ENCODE peak calls at places on chromosomes 2 and 18, in eight cellular contexts. One of them, this sample, is unnamed. For H3K36me3, the result is how much of the 10 kb centered on the place peaks cover.

GRCh38 chr2:10423400-10423774 is 24.7 kb downstream of the ODC1 start:
- DNase-seq in tibial nerve: no peak
- DNase-seq in prostate gland: no peak
- DNase-seq in uterus: no peak
- DNase-seq in mesendoderm: no peak
- DNase-seq in hepatocyte: no peak
- DNase-seq in lower lobe of right lung: no peak
- DNase-seq in GM23248: no peak
- DNase-seq in this sample: no peak

GRCh38 chr2:25309402-25309801 is 32.3 kb downstream of the DNMT3A start:
- DNase-seq in tibial nerve: no peak
- DNase-seq in prostate gland: no peak
- DNase-seq in uterus: no peak
- DNase-seq in mesendoderm: peak
- DNase-seq in hepatocyte: peak
- DNase-seq in lower lobe of right lung: no peak
- DNase-seq in GM23248: peak
- DNase-seq in this sample: no peak

GRCh38 chr2:236597629-236598028 is 28.0 kb downstream of the ACKR3 start:
- DNase-seq in tibial nerve: no peak
- DNase-seq in prostate gland: no peak
- DNase-seq in uterus: no peak
- DNase-seq in mesendoderm: no peak
- DNase-seq in hepatocyte: no peak
- DNase-seq in lower lobe of right lung: no peak
- DNase-seq in GM23248: no peak
- DNase-seq in this sample: peak

GRCh38 chr18:56606623-56607022 is 31.8 kb downstream of the TXNL1 start:
- DNase-seq in tibial nerve: no peak
- DNase-seq in prostate gland: no peak
- DNase-seq in uterus: no peak
- DNase-seq in mesendoderm: no peak
- DNase-seq in hepatocyte: no peak
- DNase-seq in lower lobe of right lung: no peak
- DNase-seq in GM23248: no peak
- DNase-seq in this sample: no peak

GRCh38 chr18:56298935-56299334 is 339.5 kb downstream of the TXNL1 start:
- DNase-seq in tibial nerve: no peak
- DNase-seq in prostate gland: no peak
- DNase-seq in uterus: no peak
- DNase-seq in mesendoderm: peak
- DNase-seq in hepatocyte: peak
- DNase-seq in lower lobe of right lung: no peak
- DNase-seq in GM23248: peak
- DNase-seq in this sample: no peak

GRCh38 chr18:72089432-72089831 is 454.7 kb downstream of the CBLN2 start:
- DNase-seq in tibial nerve: no peak
- DNase-seq in prostate gland: no peak
- DNase-seq in uterus: no peak
- DNase-seq in mesendoderm: no peak
- DNase-seq in hepatocyte: no peak
- DNase-seq in lower lobe of right lung: no peak
- DNase-seq in GM23248: no peak
- DNase-seq in this sample: no peak

GRCh38 chr2:237287874-237288273 is 126.1 kb downstream of the COL6A3 start:
- DNase-seq in tibial nerve: no peak
- DNase-seq in prostate gland: no peak
- DNase-seq in uterus: no peak
- DNase-seq in mesendoderm: no peak
- DNase-seq in hepatocyte: no peak
- DNase-seq in lower lobe of right lung: no peak
- DNase-seq in GM23248: no peak
- DNase-seq in this sample: no peak

GRCh38 chr2:235573331-235574221 is 79.7 kb downstream of the AGAP1 start:
- DNase-seq in tibial nerve: no peak
- DNase-seq in prostate gland: no peak
- DNase-seq in uterus: no peak
- DNase-seq in mesendoderm: no peak
- DNase-seq in hepatocyte: no peak
- DNase-seq in lower lobe of right lung: no peak
- DNase-seq in GM23248: no peak
- DNase-seq in this sample: no peak

GRCh38 chr2:17605691-17606090 is 65.2 kb downstream of the VSNL1 start:
- DNase-seq in tibial nerve: no peak
- DNase-seq in prostate gland: no peak
- DNase-seq in uterus: no peak
- DNase-seq in mesendoderm: no peak
- DNase-seq in hepatocyte: no peak
- DNase-seq in lower lobe of right lung: no peak
- DNase-seq in GM23248: no peak
- DNase-seq in this sample: no peak

GRCh38 chr2:239392072-239392357 is 8.8 kb downstream of the HDAC4 start:
- DNase-seq in tibial nerve: peak
- DNase-seq in prostate gland: no peak
- DNase-seq in uterus: no peak
- DNase-seq in mesendoderm: no peak
- DNase-seq in hepatocyte: no peak
- DNase-seq in lower lobe of right lung: no peak
- DNase-seq in GM23248: no peak
- DNase-seq in this sample: no peak

GRCh38 chr18:5729983-5730699 is 165.2 kb downstream of the TMEM200C start:
- DNase-seq in tibial nerve: peak
- DNase-seq in prostate gland: no peak
- DNase-seq in uterus: no peak
- DNase-seq in mesendoderm: no peak
- DNase-seq in hepatocyte: no peak
- DNase-seq in lower lobe of right lung: no peak
- DNase-seq in GM23248: no peak
- DNase-seq in this sample: no peak

GRCh38 chr2:191218292-191218898 is 26.8 kb upstream of the MYO1B start:
- DNase-seq in tibial nerve: no peak
- DNase-seq in prostate gland: no peak
- DNase-seq in uterus: no peak
- DNase-seq in mesendoderm: peak
- DNase-seq in hepatocyte: peak
- DNase-seq in lower lobe of right lung: no peak
- DNase-seq in GM23248: peak
- DNase-seq in this sample: peak

GRCh38 chr2:85539361-85540130 is 578 bp downstream of the MAT2A start:
- DNase-seq in tibial nerve: peak
- DNase-seq in prostate gland: peak
- DNase-seq in uterus: peak
- DNase-seq in mesendoderm: peak
- DNase-seq in hepatocyte: peak
- DNase-seq in lower lobe of right lung: peak
- DNase-seq in GM23248: peak
- DNase-seq in this sample: peak

GRCh38 chr2:121376851-121377250 is 91.8 kb upstream of the TFCP2L1 start:
- DNase-seq in tibial nerve: no peak
- DNase-seq in prostate gland: no peak
- DNase-seq in uterus: no peak
- DNase-seq in mesendoderm: no peak
- DNase-seq in hepatocyte: no peak
- DNase-seq in lower lobe of right lung: no peak
- DNase-seq in GM23248: peak
- DNase-seq in this sample: no peak

GRCh38 chr2:1395009-1395408 is 18.3 kb upstream of the TPO start:
- DNase-seq in tibial nerve: no peak
- DNase-seq in prostate gland: no peak
- DNase-seq in uterus: no peak
- DNase-seq in mesendoderm: no peak
- DNase-seq in hepatocyte: no peak
- DNase-seq in lower lobe of right lung: no peak
- DNase-seq in GM23248: no peak
- DNase-seq in this sample: no peak

GRCh38 chr2:19560785-19561184 is 202.4 kb upstream of the OSR1 start:
- DNase-seq in tibial nerve: no peak
- DNase-seq in prostate gland: no peak
- DNase-seq in uterus: no peak
- DNase-seq in mesendoderm: no peak
- DNase-seq in hepatocyte: no peak
- DNase-seq in lower lobe of right lung: no peak
- DNase-seq in GM23248: no peak
- DNase-seq in this sample: no peak

GRCh38 chr2:27291865-27292264 is 9.6 kb downstream of the TRIM54 start:
- DNase-seq in tibial nerve: no peak
- DNase-seq in prostate gland: no peak
- DNase-seq in uterus: no peak
- DNase-seq in mesendoderm: peak
- DNase-seq in hepatocyte: no peak
- DNase-seq in lower lobe of right lung: no peak
- DNase-seq in GM23248: no peak
- DNase-seq in this sample: no peak

GRCh38 chr2:240713071-240713927 is 21.6 kb downstream of the AQP12A start:
- DNase-seq in tibial nerve: no peak
- DNase-seq in prostate gland: no peak
- DNase-seq in uterus: no peak
- DNase-seq in mesendoderm: no peak
- DNase-seq in hepatocyte: no peak
- DNase-seq in lower lobe of right lung: no peak
- DNase-seq in GM23248: no peak
- DNase-seq in this sample: no peak

GRCh38 chr2:166163775-166164174 is 36.0 kb upstream of the SCN1A start:
- DNase-seq in tibial nerve: no peak
- DNase-seq in prostate gland: no peak
- DNase-seq in uterus: no peak
- DNase-seq in mesendoderm: no peak
- DNase-seq in hepatocyte: no peak
- DNase-seq in lower lobe of right lung: no peak
- DNase-seq in GM23248: no peak
- DNase-seq in this sample: no peak

GRCh38 chr2:174602741-174603140 is 5.1 kb upstream of the WIPF1 start:
- DNase-seq in tibial nerve: no peak
- DNase-seq in prostate gland: no peak
- DNase-seq in uterus: no peak
- DNase-seq in mesendoderm: no peak
- DNase-seq in hepatocyte: no peak
- DNase-seq in lower lobe of right lung: no peak
- DNase-seq in GM23248: peak
- DNase-seq in this sample: no peak

GRCh38 chr2:136135462-136135861 is 17.5 kb upstream of the CXCR4 start:
- DNase-seq in tibial nerve: no peak
- DNase-seq in prostate gland: no peak
- DNase-seq in uterus: no peak
- DNase-seq in mesendoderm: no peak
- DNase-seq in hepatocyte: no peak
- DNase-seq in lower lobe of right lung: no peak
- DNase-seq in GM23248: no peak
- DNase-seq in this sample: no peak

GRCh38 chr2:175957845-175958244 is 44.2 kb downstream of the LNPK start:
- DNase-seq in tibial nerve: no peak
- DNase-seq in prostate gland: no peak
- DNase-seq in uterus: no peak
- DNase-seq in mesendoderm: peak
- DNase-seq in hepatocyte: no peak
- DNase-seq in lower lobe of right lung: no peak
- DNase-seq in GM23248: no peak
- DNase-seq in this sample: no peak
- H3K36me3 ChIP-seq in tibial nerve: under half
- H3K36me3 ChIP-seq in prostate gland: under half
- H3K36me3 ChIP-seq in uterus: under half
- H3K36me3 ChIP-seq in mesendoderm: under half
- H3K36me3 ChIP-seq in hepatocyte: under half
- H3K36me3 ChIP-seq in lower lobe of right lung: under half
- H3K36me3 ChIP-seq in GM23248: under half
- H3K36me3 ChIP-seq in this sample: under half

DNA sequence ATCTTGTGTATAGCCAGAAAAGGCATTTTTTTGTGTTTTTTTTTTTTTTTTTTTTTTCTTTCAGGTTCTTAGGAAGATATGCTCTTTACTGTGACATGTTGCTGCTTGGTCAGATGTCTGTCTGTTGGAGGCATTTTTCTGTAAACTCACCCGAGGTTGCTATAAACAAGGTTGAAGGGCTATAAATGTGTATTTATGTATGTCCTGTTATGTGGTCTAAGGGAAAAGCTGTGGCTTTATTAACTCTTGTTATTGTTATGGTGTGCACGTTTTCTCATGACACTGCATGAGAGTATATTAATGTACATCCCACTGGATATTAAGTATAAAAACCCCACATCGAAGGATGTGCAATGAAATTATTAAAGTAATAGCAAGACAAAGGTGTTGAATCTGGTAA is 102.0 kb downstream of the ZNF532 start:
- DNase-seq in tibial nerve: no peak
- DNase-seq in prostate gland: no peak
- DNase-seq in uterus: no peak
- DNase-seq in mesendoderm: no peak
- DNase-seq in hepatocyte: no peak
- DNase-seq in lower lobe of right lung: no peak
- DNase-seq in GM23248: no peak
- DNase-seq in this sample: no peak
- H3K36me3 ChIP-seq in tibial nerve: under half
- H3K36me3 ChIP-seq in prostate gland: under half
- H3K36me3 ChIP-seq in uterus: under half
- H3K36me3 ChIP-seq in mesendoderm: under half
- H3K36me3 ChIP-seq in hepatocyte: under half
- H3K36me3 ChIP-seq in lower lobe of right lung: under half
- H3K36me3 ChIP-seq in GM23248: under half
- H3K36me3 ChIP-seq in this sample: under half

GRCh38 chr2:61340242-61340641 is 130.6 kb downstream of the USP34 start:
- DNase-seq in tibial nerve: no peak
- DNase-seq in prostate gland: no peak
- DNase-seq in uterus: no peak
- DNase-seq in mesendoderm: no peak
- DNase-seq in hepatocyte: no peak
- DNase-seq in lower lobe of right lung: no peak
- DNase-seq in GM23248: peak
- DNase-seq in this sample: no peak

GRCh38 chr2:61338447-61338846 is 132.4 kb downstream of the USP34 start:
- DNase-seq in tibial nerve: no peak
- DNase-seq in prostate gland: no peak
- DNase-seq in uterus: no peak
- DNase-seq in mesendoderm: no peak
- DNase-seq in hepatocyte: no peak
- DNase-seq in lower lobe of right lung: no peak
- DNase-seq in GM23248: no peak
- DNase-seq in this sample: no peak

DNA sequence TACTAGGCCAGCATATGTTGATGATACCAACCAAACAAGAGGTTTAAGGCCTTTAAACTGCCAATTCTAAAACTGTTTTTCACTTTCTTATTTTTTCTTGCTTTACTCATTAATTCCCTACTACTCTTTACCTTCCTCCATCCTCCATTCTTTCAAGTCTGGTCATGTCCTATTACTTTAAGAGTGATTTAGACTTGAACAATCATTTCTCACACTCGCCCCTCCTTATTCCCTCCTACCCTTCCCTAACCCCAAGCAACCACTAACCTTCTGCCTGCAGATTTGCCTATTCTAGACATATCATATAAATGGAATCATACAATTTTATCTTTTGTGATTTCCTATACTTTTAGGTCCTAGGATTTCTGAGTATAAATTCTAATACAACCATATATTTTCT is 127.7 kb downstream of the USP34 start:
- DNase-seq in tibial nerve: no peak
- DNase-seq in prostate gland: no peak
- DNase-seq in uterus: no peak
- DNase-seq in mesendoderm: no peak
- DNase-seq in hepatocyte: no peak
- DNase-seq in lower lobe of right lung: no peak
- DNase-seq in GM23248: no peak
- DNase-seq in this sample: no peak
- H3K36me3 ChIP-seq in tibial nerve: under half
- H3K36me3 ChIP-seq in prostate gland: under half
- H3K36me3 ChIP-seq in uterus: under half
- H3K36me3 ChIP-seq in mesendoderm: under half
- H3K36me3 ChIP-seq in hepatocyte: under half
- H3K36me3 ChIP-seq in lower lobe of right lung: half or more
- H3K36me3 ChIP-seq in GM23248: half or more
- H3K36me3 ChIP-seq in this sample: under half

GRCh38 chr18:210075-210474 is 51.7 kb downstream of the USP14 start:
- DNase-seq in tibial nerve: no peak
- DNase-seq in prostate gland: no peak
- DNase-seq in uterus: no peak
- DNase-seq in mesendoderm: no peak
- DNase-seq in hepatocyte: no peak
- DNase-seq in lower lobe of right lung: no peak
- DNase-seq in GM23248: no peak
- DNase-seq in this sample: no peak
- H3K36me3 ChIP-seq in tibial nerve: under half
- H3K36me3 ChIP-seq in prostate gland: under half
- H3K36me3 ChIP-seq in uterus: under half
- H3K36me3 ChIP-seq in mesendoderm: under half
- H3K36me3 ChIP-seq in hepatocyte: under half
- H3K36me3 ChIP-seq in lower lobe of right lung: half or more
- H3K36me3 ChIP-seq in GM23248: half or more
- H3K36me3 ChIP-seq in this sample: under half

This sample was measured in thoracic aorta.